ENCODE peak calls at places on chromosome 3, in eight cellular contexts. W is mammary epithelial cell; A is CD4-positive, CD25-positive, alpha-beta regulatory T cell; X is psoas muscle; P is right lobe of liver; N is ascending aorta; Y is stomach; S is dorsolateral prefrontal cortex. L is an unnamed sample.

GRCh38 chr3:87161486-87161885 is 65.6 kb upstream of the CHMP2B start:
- DNase-seq in A (no peak), W (no peak), N (no peak), X (no peak), S (no peak), Y (no peak), P (no peak), L (no peak)

GRCh38 chr3:10495003-10495402 is 10.4 kb downstream of the ATP2B2 start:
- DNase-seq in A (no peak), X (peak), P (peak), S (no peak), N (no peak), W (peak), Y (peak), L (no peak)

GRCh38 chr3:69738859-69739203 is 433 bp upstream of the MITF start:
- DNase-seq in S (no peak), A (no peak), P (no peak), W (no peak), Y (no peak), X (no peak), N (no peak), L (no peak)

GRCh38 chr3:51637144-51637940 is 33.7 kb upstream of the TEX264 start:
- DNase-seq in Y (no peak), X (no peak), W (no peak), A (no peak), S (no peak), P (peak), N (no peak), L (no peak)

GRCh38 chr3:55873523-55874254 is 386.6 kb upstream of the WNT5A start:
- DNase-seq in Y (no peak), W (no peak), S (no peak), P (no peak), N (no peak), A (no peak), X (no peak), L (no peak)

GRCh38 chr3:153144779-153145178 is 17.2 kb upstream of the RAP2B start:
- DNase-seq in X (no peak), Y (no peak), A (no peak), W (peak), N (no peak), P (no peak), S (no peak), L (no peak)

GRCh38 chr3:8985411-8985831 is 22.1 kb upstream of the RAD18 start:
- DNase-seq in A (no peak), Y (no peak), P (no peak), N (no peak), W (no peak), S (no peak), X (no peak), L (no peak)

GRCh38 chr3:24519368-24520100 is 24.9 kb upstream of the THRB start:
- DNase-seq in X (no peak), N (no peak), S (no peak), P (no peak), A (no peak), W (no peak), Y (no peak), L (no peak)

GRCh38 chr3:194696702-194697101 is 11.0 kb downstream of the FAM43A start:
- DNase-seq in A (no peak), S (no peak), W (no peak), X (no peak), Y (no peak), P (no peak), N (no peak), L (no peak)

GRCh38 chr3:149494022-149494758 is 19.7 kb downstream of the TM4SF4 start:
- DNase-seq in Y (peak), S (peak), X (no peak), W (peak), N (no peak), A (peak), P (no peak), L (peak)

GRCh38 chr3:141227752-141228151 is 3.9 kb upstream of the PXYLP1 start:
- DNase-seq in Y (no peak), W (no peak), N (no peak), P (no peak), X (no peak), S (no peak), A (no peak), L (no peak)

GRCh38 chr3:189629803-189630455 is 1.3 kb upstream of the TP63 start:
- DNase-seq in W (no peak), N (no peak), A (no peak), Y (peak), S (no peak), P (peak), X (peak), L (no peak)

GRCh38 chr3:156633335-156633734 is 41.1 kb upstream of the TIPARP start:
- DNase-seq in A (no peak), S (no peak), P (no peak), Y (no peak), N (no peak), X (no peak), W (no peak), L (no peak)

GRCh38 chr3:32395451-32395970 is 3.9 kb downstream of the CMTM7 start:
- DNase-seq in X (no peak), S (no peak), P (no peak), W (no peak), A (no peak), N (no peak), Y (no peak), L (no peak)
- H3K4me3 ChIP-seq in X (no peak), S (no peak), P (no peak), W (no peak), A (peak), N (no peak), Y (no peak), L (no peak)

DNA sequence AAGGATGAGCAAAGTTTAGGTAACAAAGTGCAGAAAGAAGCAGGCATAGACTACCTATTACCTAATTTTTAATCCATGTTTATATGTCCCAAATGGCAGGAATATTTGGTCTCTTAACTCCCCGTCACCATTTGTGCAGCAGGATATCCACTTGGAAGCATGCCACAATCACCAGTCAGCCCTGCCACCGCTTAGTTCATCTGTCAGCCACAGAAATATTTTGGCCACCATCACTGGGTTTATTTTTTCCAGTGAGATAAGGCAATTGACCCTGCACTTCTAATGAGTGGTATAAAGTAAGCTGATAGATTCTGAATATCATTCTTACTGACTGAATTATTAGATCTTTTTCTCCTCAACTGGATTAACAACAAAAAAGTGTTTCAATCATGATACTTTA is 152.9 kb upstream of the SOX2 start:
- DNase-seq in P (no peak), N (no peak), X (no peak), S (no peak), A (no peak), Y (no peak), W (no peak), L (no peak)
- H3K27ac ChIP-seq in P (no peak), N (no peak), X (no peak), S (no peak), A (no peak), Y (no peak), W (no peak), L (no peak)

DNA sequence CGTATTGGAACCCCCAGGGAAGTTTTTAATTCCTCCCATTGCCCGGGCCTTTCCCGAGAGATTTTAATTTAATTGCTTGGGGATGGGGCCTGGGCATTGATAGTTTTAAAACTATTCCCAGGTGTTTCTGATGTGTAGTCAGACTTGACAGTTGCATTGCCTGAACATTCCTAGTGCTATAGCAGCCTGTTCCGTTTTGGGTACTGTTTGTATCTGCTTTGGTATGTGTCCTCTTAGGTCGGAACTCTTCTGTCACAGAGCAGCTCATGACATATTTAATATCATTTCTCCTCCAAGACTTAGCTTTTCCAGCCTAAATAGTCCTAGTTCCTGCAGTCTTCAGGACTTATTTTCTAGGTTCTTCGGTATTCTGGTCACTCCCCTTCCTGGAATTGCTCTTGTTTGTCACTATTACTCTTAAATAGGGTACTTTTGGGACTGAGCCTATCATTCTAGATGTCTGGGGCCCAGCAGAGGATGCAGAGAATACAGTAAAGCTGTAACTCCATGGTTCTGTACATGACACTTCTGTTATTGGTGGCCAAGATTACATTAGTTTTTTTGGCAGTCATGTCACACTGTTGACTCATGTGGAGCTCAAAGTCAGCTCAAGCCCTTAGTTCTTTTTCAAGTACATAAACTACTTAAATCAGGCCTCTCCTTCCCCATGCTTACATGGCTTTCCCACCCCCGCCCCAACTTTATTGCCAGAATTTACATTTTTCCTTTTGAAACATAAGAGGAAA is 81.5 kb downstream of the BBX start:
- DNase-seq in P (no peak), X (no peak), Y (no peak), W (no peak), N (no peak), A (no peak), S (no peak), L (no peak)
- H3K4me3 ChIP-seq in P (no peak), X (no peak), Y (no peak), W (no peak), N (no peak), A (no peak), S (no peak), L (no peak)

DNA sequence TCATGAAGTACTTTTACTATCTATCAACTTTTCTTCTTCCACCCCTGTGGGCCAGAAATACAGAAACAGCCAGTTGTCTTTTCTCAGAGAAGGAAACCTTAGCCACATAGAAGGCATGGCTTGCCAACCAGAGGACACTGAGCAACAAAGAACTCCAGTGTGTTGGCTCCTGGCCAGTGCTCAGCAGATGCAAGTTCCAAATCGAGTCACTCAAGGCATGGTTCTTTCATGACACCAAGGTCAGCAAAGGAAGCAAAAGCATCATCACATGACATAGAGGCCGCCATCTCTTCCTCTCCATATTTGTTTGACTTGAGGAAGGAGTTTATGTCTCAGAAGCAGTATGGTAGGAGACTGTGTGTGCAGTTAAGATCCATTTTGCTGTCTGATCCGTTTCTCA is 92.2 kb downstream of the MYLK start:
- DNase-seq in X (no peak), P (no peak), N (no peak), Y (no peak), S (no peak), W (no peak), A (no peak), L (no peak)
- H3K27ac ChIP-seq in X (no peak), P (no peak), N (no peak), Y (no peak), S (no peak), W (no peak), A (no peak), L (no peak)

GRCh38 chr3:63980019-63980418 is 43.3 kb downstream of the PSMD6 start:
- DNase-seq in N (no peak), W (no peak), Y (no peak), X (no peak), P (no peak), S (no peak), A (peak), L (no peak)
- H3K4me3 ChIP-seq in N (no peak), W (no peak), Y (no peak), X (no peak), P (no peak), S (no peak), A (peak), L (no peak)